ENCODE peak calls at places on chromosomes 7 and 10, in five cellular contexts. L is HepG2, K is K562, M is GM12878, G is H1. E is an unnamed sample.

GRCh38 chr7:106966121-106966520 is 78.4 kb upstream of the PRKAR2B start:
- DNase-seq in M (no peak), G (no peak), L (no peak), K (no peak), E (no peak)

GRCh38 chr7:55280031-55280454 is 85.1 kb upstream of the LANCL2 start:
- DNase-seq in K (peak), M (no peak), L (peak), G (peak), E (peak)

GRCh38 chr7:109449760-109450159 is 880.1 kb downstream of the DNAJB9 start:
- DNase-seq in K (no peak), G (no peak), M (no peak), L (peak), E (peak)

GRCh38 chr10:45422862-45423659 is 49.0 kb downstream of the ALOX5 start:
- DNase-seq in M (no peak), G (no peak), K (no peak), L (no peak), E (no peak)

GRCh38 chr10:102633282-102633681 is 11.0 kb upstream of the TRIM8 start:
- DNase-seq in G (no peak), L (no peak), K (no peak), M (no peak), E (no peak)

GRCh38 chr10:121791761-121792160 is 136.1 kb downstream of the ATE1 start:
- DNase-seq in G (no peak), K (no peak), M (no peak), L (no peak), E (no peak)

GRCh38 chr10:79244841-79245504 is 102.3 kb upstream of the PPIF start:
- DNase-seq in G (no peak), L (no peak), M (peak), K (no peak), E (no peak)

GRCh38 chr7:151408839-151409554 is 841 bp downstream of the WDR86 start:
- DNase-seq in G (no peak), M (peak), L (peak), K (no peak), E (peak)

GRCh38 chr7:88153378-88153777 is 66.5 kb downstream of the SRI start:
- DNase-seq in K (no peak), G (no peak), M (no peak), L (no peak), E (peak)

GRCh38 chr7:91327341-91327740 is 63.1 kb downstream of the FZD1 start:
- DNase-seq in L (no peak), G (no peak), K (no peak), M (no peak), E (no peak)
- H2AFZ ChIP-seq in L (no peak), G (no peak), K (peak), M (no peak), E (no peak)

GRCh38 chr10:80669485-80669884 is 131.8 kb downstream of the SH2D4B start:
- DNase-seq in L (no peak), K (no peak), M (no peak), G (no peak), E (no peak)
- TF ChIP-seq EZH2 in L (no peak), K (no peak), M (no peak), G (no peak), E (no peak)

GRCh38 chr10:48533951-48534720 is 70.7 kb downstream of the ARHGAP22 start:
- DNase-seq in G (no peak), L (no peak), M (no peak), K (no peak), E (peak)
- TF ChIP-seq CREB1 in G (no peak), L (no peak), M (no peak), K (no peak), E (no peak)

GRCh38 chr10:58950618-58951017 is 225.8 kb upstream of the PHYHIPL start:
- DNase-seq in L (peak), G (no peak), K (no peak), M (no peak), E (no peak)

GRCh38 chr10:58951087-58951486 is 225.4 kb upstream of the PHYHIPL start:
- DNase-seq in G (no peak), K (no peak), M (no peak), L (peak), E (no peak)

GRCh38 chr10:58951750-58952149 is 224.7 kb upstream of the PHYHIPL start:
- DNase-seq in K (no peak), L (no peak), M (no peak), G (no peak), E (no peak)

GRCh38 chr10:58952747-58953466 is 223.5 kb upstream of the PHYHIPL start:
- DNase-seq in G (no peak), L (peak), K (peak), M (peak), E (peak)

GRCh38 chr10:58952162-58952561 is 224.3 kb upstream of the PHYHIPL start:
- DNase-seq in L (no peak), K (no peak), M (no peak), G (no peak), E (no peak)
- H2AFZ ChIP-seq in L (no peak), K (no peak), M (no peak), G (no peak), E (no peak)

DNA sequence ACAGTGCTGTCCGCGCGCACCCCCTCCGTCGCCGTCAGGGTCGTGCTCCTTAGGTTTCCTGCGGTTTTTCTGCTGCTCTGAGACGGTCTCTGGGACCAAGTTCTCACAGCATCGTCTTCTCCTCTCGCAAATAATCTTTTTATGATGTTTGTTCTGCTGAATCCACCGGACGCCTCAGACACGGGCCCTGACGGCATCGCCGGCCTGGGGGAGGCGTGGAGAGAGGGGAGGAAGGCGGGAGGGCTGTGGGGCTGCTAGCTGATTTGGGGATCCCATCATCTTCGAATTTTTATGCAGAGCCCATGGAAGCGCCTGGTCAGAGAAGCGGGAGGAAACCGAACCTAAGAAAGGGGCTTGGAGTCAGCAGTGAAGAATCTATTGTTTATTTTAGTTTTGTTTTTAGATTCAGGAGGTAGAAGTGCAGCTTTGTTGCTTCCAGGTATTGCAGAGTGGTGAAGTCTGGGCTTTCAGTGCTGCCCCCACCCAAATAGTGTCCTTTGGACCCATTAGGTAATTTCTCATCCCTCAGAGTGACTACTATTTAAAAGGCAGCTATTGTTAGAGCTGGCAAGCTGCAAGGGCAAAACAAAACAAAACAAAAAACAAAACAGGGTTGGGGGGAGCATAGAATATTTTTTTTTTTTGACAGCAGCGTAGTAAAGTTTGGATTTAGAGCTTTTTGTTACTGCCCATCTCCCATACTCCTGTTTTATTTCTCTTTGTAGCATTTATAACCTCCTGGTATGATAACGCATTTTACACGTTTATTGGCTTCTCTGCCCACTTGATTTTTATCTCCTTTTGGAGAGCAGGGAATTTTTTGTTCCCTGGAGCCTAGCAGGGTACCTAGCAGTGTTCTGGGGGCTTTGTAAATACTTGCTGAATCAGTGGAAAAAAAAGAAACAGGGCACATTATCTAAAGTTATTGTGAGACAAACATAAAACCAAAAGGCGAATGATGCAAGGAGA is 92.6 kb downstream of the SPAG6 start:
- DNase-seq in K (no peak), G (no peak), M (no peak), L (peak), E (peak)
- TF ChIP-seq EZH2 in K (no peak), G (peak), M (no peak), L (no peak), E (peak)

DNA sequence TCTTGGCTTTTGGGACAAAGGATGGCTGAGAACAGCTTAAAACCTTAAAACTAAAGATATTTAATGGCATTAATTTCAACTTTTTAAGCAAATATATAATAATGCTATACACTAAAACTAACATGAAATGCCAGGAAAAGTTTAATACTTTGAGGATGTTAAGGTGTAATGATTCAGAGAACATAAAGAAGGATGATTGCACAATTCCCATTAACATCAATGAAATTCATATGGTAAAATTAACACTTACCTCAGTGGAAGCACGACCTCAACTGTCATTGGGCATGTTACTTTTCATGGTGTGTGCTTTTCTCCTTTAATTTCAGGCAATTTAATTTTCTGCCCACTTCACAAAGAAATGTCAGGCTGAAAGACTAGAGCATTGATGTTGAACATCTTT is 171.7 kb downstream of the KCND2 start:
- DNase-seq in L (no peak), G (no peak), K (no peak), M (no peak), E (no peak)
- TF ChIP-seq CREB1 in L (no peak), G (no peak), K (no peak), M (no peak), E (no peak)

DNA sequence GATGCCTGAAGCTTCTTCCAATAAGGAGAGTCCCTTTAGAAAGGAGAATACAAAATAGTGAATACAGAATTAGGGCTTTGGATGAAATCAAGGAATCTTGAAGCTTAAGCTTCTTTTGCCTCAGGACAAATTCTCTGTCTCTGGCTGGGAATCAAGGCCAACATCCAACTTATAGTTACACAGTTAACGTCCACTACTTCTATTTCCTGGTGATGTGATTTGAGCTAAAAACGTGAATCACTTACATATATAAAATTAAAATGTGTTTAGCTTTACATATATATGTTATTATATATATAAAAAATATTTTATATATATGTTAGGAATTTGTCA is 11.4 kb upstream of the INPP5F start:
- DNase-seq in K (no peak), L (no peak), M (no peak), G (no peak), E (no peak)
- H2AFZ ChIP-seq in K (peak), L (no peak), M (no peak), G (no peak), E (no peak)

DNA sequence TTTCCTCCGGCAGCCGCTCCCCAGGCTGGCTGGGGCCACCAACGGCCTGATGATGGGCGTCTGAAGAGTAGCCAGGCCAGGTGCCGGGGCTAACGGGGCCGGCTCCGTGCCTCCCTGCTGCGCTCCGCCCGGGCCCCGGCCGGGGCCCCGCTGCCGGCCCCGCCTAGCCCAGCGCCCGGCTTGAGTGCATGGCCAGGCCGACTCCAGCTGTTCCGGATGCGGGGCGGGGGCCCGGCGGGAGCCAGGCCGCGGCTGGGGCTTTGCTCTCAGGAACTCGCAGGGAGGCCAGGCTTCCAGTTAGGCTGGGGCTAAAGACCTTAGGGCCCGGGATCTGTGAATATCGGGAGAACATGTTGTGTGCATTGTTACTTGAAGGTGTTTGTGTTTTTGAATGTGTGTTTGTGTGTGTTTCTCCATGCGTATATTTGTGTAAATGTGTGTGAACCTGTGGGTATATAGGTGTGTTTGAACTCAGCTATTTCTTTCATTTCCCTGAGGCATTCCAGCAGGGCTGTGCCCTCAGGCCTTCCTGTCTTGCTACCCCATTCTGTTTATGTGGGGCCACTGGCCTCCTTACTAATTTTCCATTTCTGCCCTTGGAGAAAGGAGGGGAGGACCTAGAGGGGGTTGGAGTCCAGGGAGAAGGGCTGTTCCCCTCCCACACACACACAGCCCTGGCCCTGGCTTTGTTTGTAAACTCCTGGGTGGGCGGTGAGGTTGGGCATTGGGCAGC is 1.1 kb upstream of the LBX1 start:
- DNase-seq in G (no peak), M (no peak), K (no peak), L (no peak), E (peak)
- TF ChIP-seq EZH2 in G (peak), M (no peak), K (peak), L (peak), E (peak)